ENCODE peak calls at places on chromosomes 11 and 22, in seven cellular contexts. G, X, O, U, L, H and T are unnamed samples. For H3K9me3, the result is how much of the 10 kb centered on the place peaks cover.

GRCh38 chr11:59573216-59573615 is 42.4 kb downstream of the OSBP start:
- DNase-seq in G (no peak), X (no peak), O (peak), U (no peak), L (peak), H (no peak), T (no peak)

GRCh38 chr22:48556751-48557150 is 1270.9 kb downstream of the BRD1 start:
- DNase-seq in G (no peak), X (no peak), O (no peak), U (no peak), L (no peak), H (no peak), T (no peak)

GRCh38 chr11:67287355-67288197 is 1.5 kb upstream of the ANKRD13D start:
- DNase-seq in G (no peak), X (no peak), O (no peak), U (no peak), L (no peak), H (no peak), T (no peak)

GRCh38 chr11:61814242-61814957 is 2.4 kb downstream of the FADS1 start:
- DNase-seq in G (no peak), X (no peak), O (peak), U (peak), L (peak), H (peak), T (no peak)

GRCh38 chr11:117552626-117553025 is 225.0 kb downstream of the CEP164 start:
- DNase-seq in G (no peak), X (no peak), O (no peak), U (no peak), L (no peak), H (no peak), T (no peak)

GRCh38 chr22:39493759-39494158 is 8.3 kb upstream of the MIEF1 start:
- DNase-seq in G (no peak), X (no peak), O (peak), U (no peak), L (peak), H (no peak), T (no peak)

GRCh38 chr22:33811686-33812085 is 108.6 kb downstream of the LARGE1 start:
- DNase-seq in G (no peak), X (no peak), O (no peak), U (no peak), L (no peak), H (no peak), T (no peak)

GRCh38 chr22:21841422-21841821 is 26.0 kb downstream of the MAPK1 start:
- DNase-seq in G (no peak), X (no peak), O (no peak), U (no peak), L (no peak), H (no peak), T (no peak)

GRCh38 chr11:60756307-60757032 is at the start of gene MS4A15:
- DNase-seq in G (peak), X (no peak), O (peak), U (peak), L (peak), H (peak), T (no peak)

GRCh38 chr22:22787805-22788459 is 99.7 kb upstream of the IGLL5 start:
- DNase-seq in G (no peak), X (peak), O (no peak), U (peak), L (peak), H (peak), T (peak)

GRCh38 chr22:17913705-17914282 is 110.6 kb downstream of the MICAL3 start:
- DNase-seq in G (no peak), X (no peak), O (no peak), U (no peak), L (no peak), H (no peak), T (no peak)

GRCh38 chr11:32573228-32573627 is 10.4 kb upstream of the EIF3M start:
- DNase-seq in G (no peak), X (no peak), O (no peak), U (no peak), L (no peak), H (no peak), T (no peak)

GRCh38 chr11:68423481-68423880 is 37.1 kb upstream of the PPP6R3 start:
- DNase-seq in G (no peak), X (no peak), O (no peak), U (no peak), L (no peak), H (no peak), T (no peak)

GRCh38 chr22:47616396-47617020 is 854.1 kb downstream of the TBC1D22A start:
- DNase-seq in G (peak), X (no peak), O (no peak), U (no peak), L (no peak), H (peak), T (no peak)

GRCh38 chr11:29641201-29641600 is 375.6 kb downstream of the KCNA4 start:
- DNase-seq in G (no peak), X (no peak), O (no peak), U (no peak), L (no peak), H (no peak), T (no peak)

GRCh38 chr11:31780078-31780971 is 30.8 kb downstream of the PAX6 start:
- DNase-seq in G (no peak), X (no peak), O (no peak), U (no peak), L (no peak), H (no peak), T (no peak)

GRCh38 chr11:31803813-31804438 is 7.2 kb downstream of the PAX6 start:
- DNase-seq in G (no peak), X (no peak), O (no peak), U (no peak), L (no peak), H (peak), T (no peak)

GRCh38 chr22:22663861-22664800 is 19.7 kb downstream of the GGTLC2 start:
- DNase-seq in G (no peak), X (no peak), O (no peak), U (no peak), L (peak), H (no peak), T (no peak)

GRCh38 chr11:58900479-58901420 is 38.5 kb upstream of the GLYATL1 start:
- DNase-seq in G (peak), X (peak), O (peak), U (peak), L (peak), H (peak), T (peak)

GRCh38 chr22:21778705-21779363 is 43.2 kb upstream of the YPEL1 start:
- DNase-seq in G (no peak), X (no peak), O (no peak), U (no peak), L (no peak), H (no peak), T (no peak)

GRCh38 chr11:119330237-119330636 is 4.1 kb upstream of the RNF26 start:
- DNase-seq in G (no peak), X (no peak), O (no peak), U (no peak), L (no peak), H (no peak), T (no peak)

GRCh38 chr11:75450236-75450635 is 17.2 kb upstream of the KLHL35 start:
- DNase-seq in G (no peak), X (no peak), O (no peak), U (no peak), L (peak), H (no peak), T (no peak)

GRCh38 chr22:48822278-48823233 is 1005.1 kb downstream of the BRD1 start:
- DNase-seq in G (peak), X (no peak), O (no peak), U (no peak), L (no peak), H (no peak), T (no peak)

GRCh38 chr22:36536717-36537116 is 7.8 kb upstream of the EIF3D start:
- DNase-seq in G (no peak), X (no peak), O (no peak), U (no peak), L (no peak), H (peak), T (no peak)

GRCh38 chr11:76164081-76164480 is 42.2 kb downstream of the WNT11 start:
- DNase-seq in G (no peak), X (no peak), O (no peak), U (no peak), L (no peak), H (no peak), T (no peak)

GRCh38 chr22:45585437-45585755 is 82.7 kb downstream of the FBLN1 start:
- DNase-seq in G (no peak), X (no peak), O (no peak), U (peak), L (no peak), H (no peak), T (no peak)

GRCh38 chr22:38751422-38752346 is 4.1 kb downstream of the SUN2 start:
- DNase-seq in G (peak), X (no peak), O (peak), U (no peak), L (no peak), H (no peak), T (peak)

GRCh38 chr11:34501962-34502361 is 11.6 kb downstream of the ELF5 start:
- DNase-seq in G (no peak), X (no peak), O (peak), U (no peak), L (no peak), H (no peak), T (no peak)

GRCh38 chr11:3840870-3841425 is at the start of gene RHOG:
- DNase-seq in G (peak), X (peak), O (peak), U (peak), L (peak), H (peak), T (peak)

GRCh38 chr11:61460986-61461385 is 31.1 kb downstream of the SDHAF2 start:
- DNase-seq in G (no peak), X (no peak), O (no peak), U (no peak), L (no peak), H (no peak), T (no peak)

GRCh38 chr22:39348909-39349505 is 784 bp upstream of the SYNGR1 start:
- DNase-seq in G (no peak), X (no peak), O (no peak), U (no peak), L (no peak), H (no peak), T (no peak)

GRCh38 chr11:63560506-63561179 is 2.5 kb downstream of the PLAAT2 start:
- DNase-seq in G (peak), X (no peak), O (no peak), U (no peak), L (peak), H (peak), T (peak)

GRCh38 chr11:6531267-6531752 is 34.2 kb downstream of the DNHD1 start:
- DNase-seq in G (no peak), X (peak), O (no peak), U (peak), L (peak), H (no peak), T (peak)

GRCh38 chr11:12024314-12024926 is 16.0 kb upstream of the DKK3 start:
- DNase-seq in G (no peak), X (no peak), O (no peak), U (no peak), L (no peak), H (no peak), T (no peak)

GRCh38 chr11:12028303-12028702 is 19.9 kb upstream of the DKK3 start:
- DNase-seq in G (no peak), X (no peak), O (no peak), U (no peak), L (no peak), H (no peak), T (no peak)

GRCh38 chr11:12029738-12030363 is 21.4 kb upstream of the DKK3 start:
- DNase-seq in G (no peak), X (peak), O (peak), U (no peak), L (peak), H (no peak), T (no peak)

GRCh38 chr11:12026331-12027211 is 18.1 kb upstream of the DKK3 start:
- DNase-seq in G (no peak), X (no peak), O (no peak), U (no peak), L (no peak), H (no peak), T (no peak)

GRCh38 chr11:12027844-12028243 is 19.4 kb upstream of the DKK3 start:
- DNase-seq in G (no peak), X (no peak), O (no peak), U (no peak), L (no peak), H (no peak), T (no peak)
- H3K9me3 ChIP-seq in G (under half), X (under half), O (under half), U (under half), L (under half), H (under half), T (under half)

DNA sequence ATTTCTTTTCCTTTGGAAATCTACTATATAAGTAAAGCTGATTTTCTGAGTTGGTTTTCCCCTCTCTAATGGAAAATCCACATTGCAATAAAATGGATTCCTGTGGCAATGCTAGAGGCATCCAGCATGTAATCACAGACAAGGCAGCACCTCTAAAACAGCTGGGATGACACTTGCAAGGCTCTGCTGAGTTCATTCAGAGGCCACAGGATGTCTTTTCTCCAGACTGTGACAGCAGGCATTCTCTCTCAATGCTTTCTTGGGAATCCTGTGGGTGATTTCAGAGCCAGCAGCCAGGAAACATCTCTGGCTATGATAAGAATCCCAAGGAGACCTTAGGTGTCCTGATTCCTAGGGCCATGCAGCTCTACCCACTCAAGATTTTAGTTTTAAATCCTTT is 201.3 kb upstream of the BLID start:
- DNase-seq in G (no peak), X (no peak), O (no peak), U (no peak), L (no peak), H (no peak), T (no peak)
- H3K27ac ChIP-seq in G (no peak), X (no peak), O (no peak), U (no peak), L (no peak), H (no peak), T (no peak)

GRCh38 chr11:10436733-10437132 is 18.3 kb upstream of the AMPD3 start:
- DNase-seq in G (no peak), X (no peak), O (no peak), U (no peak), L (no peak), H (no peak), T (no peak)

GRCh38 chr11:10429526-10429925 is 25.5 kb upstream of the AMPD3 start:
- DNase-seq in G (no peak), X (no peak), O (no peak), U (no peak), L (no peak), H (no peak), T (no peak)

GRCh38 chr11:10436224-10436623 is 18.8 kb upstream of the AMPD3 start:
- DNase-seq in G (no peak), X (no peak), O (no peak), U (no peak), L (no peak), H (no peak), T (no peak)

GRCh38 chr11:10432493-10432892 is 22.6 kb upstream of the AMPD3 start:
- DNase-seq in G (no peak), X (no peak), O (no peak), U (no peak), L (peak), H (no peak), T (no peak)

GRCh38 chr11:10432971-10433370 is 22.1 kb upstream of the AMPD3 start:
- DNase-seq in G (no peak), X (no peak), O (no peak), U (no peak), L (peak), H (no peak), T (no peak)
- H3K9me3 ChIP-seq in G (under half), X (under half), O (under half), U (under half), L (under half), H (under half), T (under half)

GRCh38 chr11:134554861-134555260 is 142.8 kb upstream of the B3GAT1 start:
- DNase-seq in G (no peak), X (no peak), O (no peak), U (no peak), L (no peak), H (no peak), T (no peak)

GRCh38 chr11:134555510-134555909 is 143.5 kb upstream of the B3GAT1 start:
- DNase-seq in G (no peak), X (no peak), O (no peak), U (no peak), L (no peak), H (no peak), T (no peak)

GRCh38 chr11:134557571-134558257 is 145.7 kb upstream of the B3GAT1 start:
- DNase-seq in G (no peak), X (no peak), O (peak), U (no peak), L (peak), H (no peak), T (no peak)

GRCh38 chr11:134554106-134554505 is 142.1 kb upstream of the B3GAT1 start:
- DNase-seq in G (no peak), X (no peak), O (no peak), U (no peak), L (no peak), H (no peak), T (no peak)

GRCh38 chr11:134556186-134556585 is 144.1 kb upstream of the B3GAT1 start:
- DNase-seq in G (no peak), X (no peak), O (no peak), U (no peak), L (no peak), H (no peak), T (no peak)
- H3K27ac ChIP-seq in G (no peak), X (no peak), O (no peak), U (no peak), L (no peak), H (no peak), T (no peak)

GRCh38 chr22:41951898-41952474 is at the start of gene SMIM45:
- DNase-seq in G (no peak), X (peak), O (no peak), U (no peak), L (no peak), H (peak), T (no peak)

GRCh38 chr22:41946360-41947180 is at the start of gene CENPM:
- DNase-seq in G (peak), X (peak), O (peak), U (peak), L (peak), H (peak), T (peak)

GRCh38 chr22:41948142-41948541 is 1.2 kb upstream of the CENPM start:
- DNase-seq in G (no peak), X (no peak), O (no peak), U (no peak), L (no peak), H (no peak), T (no peak)

GRCh38 chr22:41947181-41948080 is 479 bp upstream of the CENPM start:
- DNase-seq in G (no peak), X (no peak), O (no peak), U (no peak), L (no peak), H (no peak), T (no peak)

DNA sequence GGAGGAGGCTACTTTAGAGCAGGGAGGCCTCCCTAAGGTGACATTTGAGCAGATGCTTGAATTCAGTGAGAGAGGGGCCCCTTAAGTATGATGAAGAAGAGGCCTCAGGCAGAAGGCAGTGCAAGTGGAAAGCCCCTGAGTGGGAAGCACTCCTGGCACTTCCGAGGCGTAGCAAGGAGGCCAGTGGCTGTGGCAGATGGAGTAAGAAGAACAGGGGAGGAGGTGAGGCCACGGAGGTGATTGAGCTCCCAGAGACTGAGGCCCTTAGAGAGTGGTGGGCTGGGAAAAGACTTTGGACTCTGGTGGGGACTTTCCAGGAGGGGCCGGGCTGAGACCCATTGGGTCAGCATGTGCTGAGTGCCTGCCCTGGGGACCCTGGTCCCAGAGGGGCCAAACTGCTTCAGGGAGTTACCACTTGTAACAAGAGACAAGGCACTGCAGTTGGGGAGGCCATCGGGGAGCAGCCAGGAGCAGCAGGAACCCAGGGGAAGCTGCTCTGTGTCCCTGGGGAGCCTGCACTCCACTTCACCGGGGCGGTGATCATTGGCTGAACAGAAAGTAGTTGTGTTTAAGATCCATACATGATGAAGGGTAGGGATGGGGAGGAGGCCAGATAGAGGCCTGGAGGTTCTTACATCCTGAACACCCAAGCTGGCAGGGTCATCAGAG is 2.5 kb upstream of the CENPM start:
- DNase-seq in G (no peak), X (no peak), O (no peak), U (no peak), L (no peak), H (no peak), T (no peak)
- H3K9me3 ChIP-seq in G (under half), X (under half), O (under half), U (under half), L (under half), H (under half), T (under half)

GRCh38 chr11:9747229-9747628 is 83.4 kb downstream of the SWAP70 start:
- DNase-seq in G (no peak), X (no peak), O (no peak), U (no peak), L (no peak), H (no peak), T (no peak)
- H3K27ac ChIP-seq in G (peak), X (no peak), O (no peak), U (no peak), L (no peak), H (no peak), T (no peak)

GRCh38 chr11:98411777-98412176 is 609.0 kb upstream of the CNTN5 start:
- DNase-seq in G (no peak), X (peak), O (no peak), U (no peak), L (no peak), H (no peak), T (no peak)
- H3K9me3 ChIP-seq in G (under half), X (under half), O (under half), U (under half), L (under half), H (under half), T (under half)

GRCh38 chr11:43392713-43393112 is 34.0 kb downstream of the TTC17 start:
- DNase-seq in G (no peak), X (no peak), O (no peak), U (no peak), L (no peak), H (no peak), T (no peak)
- H3K27ac ChIP-seq in G (no peak), X (no peak), O (no peak), U (no peak), L (no peak), H (no peak), T (no peak)

DNA sequence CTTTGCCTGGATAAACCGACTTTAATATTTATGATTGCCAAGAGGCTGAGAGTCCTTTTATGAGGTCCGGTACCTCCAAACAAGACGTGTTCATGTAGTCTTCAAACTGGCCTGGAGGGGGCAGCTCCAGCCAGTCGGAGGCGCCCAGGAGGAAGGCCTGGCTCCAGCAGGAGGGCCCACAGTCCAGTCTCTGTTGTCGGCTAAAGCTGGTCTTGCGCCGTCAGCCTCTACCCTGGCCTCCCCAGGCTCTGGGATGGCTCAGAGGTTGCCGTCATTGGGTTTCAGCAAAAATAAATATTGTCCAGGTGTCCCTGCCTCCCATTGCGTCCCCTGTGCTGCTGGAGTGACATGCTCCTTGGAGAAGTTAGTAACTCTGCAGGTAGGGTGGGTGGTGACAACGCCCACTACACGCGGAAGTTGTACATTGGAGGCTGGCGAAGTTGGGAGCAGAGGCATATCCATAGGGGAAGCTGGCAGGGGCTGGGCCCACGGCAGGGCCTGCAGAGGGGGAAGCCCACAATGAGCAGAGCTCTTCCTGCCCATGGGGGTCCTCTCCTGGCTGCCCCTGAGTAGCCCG is 1.0 kb upstream of the SLC25A1 start:
- DNase-seq in G (peak), X (peak), O (peak), U (peak), L (peak), H (peak), T (no peak)
- H3K9me3 ChIP-seq in G (under half), X (under half), O (under half), U (under half), L (under half), H (under half), T (under half)